ENCODE peak calls at places on chromosomes 2 and 18, in nine cellular contexts. Y, G, P, S, T, J, O, Q and B are unnamed samples. For H3K4me1, the result is how much of the 10 kb centered on the place peaks cover.

GRCh38 chr2:3780477-3781402 is 77.4 kb downstream of the DCDC2C start:
- DNase-seq in O (peak), S (no peak), G (peak), T (peak), Y (peak), Q (no peak), P (peak), J (peak), B (peak)

GRCh38 chr2:120422761-120423160 is 76.8 kb downstream of the INHBB start:
- DNase-seq in Y (no peak), O (no peak), S (no peak), P (no peak), J (peak), Q (no peak), T (no peak), G (no peak), B (peak)

GRCh38 chr2:163122257-163122656 is 283.7 kb upstream of the KCNH7 start:
- DNase-seq in O (no peak), T (no peak), S (no peak), G (no peak), Q (no peak), P (no peak), Y (no peak), J (no peak), B (no peak)

GRCh38 chr2:8159966-8160603 is 521.8 kb upstream of the ID2 start:
- DNase-seq in S (no peak), Q (no peak), O (no peak), J (no peak), Y (no peak), T (no peak), P (no peak), G (no peak), B (no peak)

GRCh38 chr18:57928466-57928865 is 115.6 kb upstream of the NEDD4L start:
- DNase-seq in J (no peak), Y (no peak), S (no peak), G (no peak), T (no peak), O (no peak), P (no peak), Q (no peak), B (no peak)

GRCh38 chr2:106797494-106797893 is 88.5 kb downstream of the ST6GAL2 start:
- DNase-seq in O (no peak), S (no peak), G (no peak), P (no peak), Y (no peak), J (no peak), T (no peak), Q (no peak), B (no peak)

GRCh38 chr2:216776076-216776726 is 80.9 kb upstream of the IGFBP5 start:
- DNase-seq in J (no peak), O (peak), S (no peak), T (no peak), P (no peak), G (no peak), Q (no peak), Y (no peak), B (no peak)

GRCh38 chr2:43041661-43042360 is 184.6 kb downstream of the ZFP36L2 start:
- DNase-seq in S (peak), G (peak), Y (no peak), Q (peak), T (no peak), J (peak), P (no peak), O (peak), B (peak)

GRCh38 chr2:83282067-83282795 is 1176.8 kb downstream of the SUCLG1 start:
- DNase-seq in P (no peak), S (no peak), G (no peak), J (no peak), Q (no peak), T (no peak), O (no peak), Y (no peak), B (no peak)

GRCh38 chr2:130736487-130736886 is 7.6 kb downstream of the GPR148 start:
- DNase-seq in Y (no peak), O (no peak), S (no peak), T (peak), Q (no peak), J (no peak), G (no peak), P (no peak), B (no peak)

GRCh38 chr18:55003695-55004094 is 44.4 kb upstream of the CCDC68 start:
- DNase-seq in Y (no peak), P (no peak), G (no peak), Q (no peak), T (no peak), J (no peak), S (no peak), O (no peak), B (no peak)

GRCh38 chr18:7273301-7273911 is 42.5 kb downstream of the LRRC30 start:
- DNase-seq in S (no peak), P (no peak), Q (peak), G (peak), Y (no peak), T (peak), J (peak), O (peak), B (peak)

GRCh38 chr2:97706708-97707345 is 6.5 kb upstream of the ZAP70 start:
- DNase-seq in J (peak), Y (no peak), Q (no peak), T (no peak), O (no peak), P (no peak), S (no peak), G (peak), B (no peak)

GRCh38 chr18:31429623-31430022 is 17.9 kb upstream of the DSG3 start:
- DNase-seq in G (no peak), J (no peak), T (no peak), S (no peak), P (no peak), Y (no peak), Q (no peak), O (no peak), B (no peak)

GRCh38 chr2:15826273-15826717 is 114.1 kb upstream of the MYCN start:
- DNase-seq in P (no peak), Q (no peak), O (no peak), J (no peak), G (no peak), S (no peak), T (no peak), Y (no peak), B (no peak)

GRCh38 chr2:15827001-15827400 is 113.3 kb upstream of the MYCN start:
- DNase-seq in S (no peak), G (no peak), O (no peak), Y (no peak), J (no peak), T (no peak), Q (no peak), P (no peak), B (no peak)

GRCh38 chr2:15829985-15830384 is 110.4 kb upstream of the MYCN start:
- DNase-seq in T (no peak), Y (no peak), J (no peak), Q (no peak), O (no peak), P (no peak), S (no peak), G (no peak), B (peak)

GRCh38 chr2:15829091-15829801 is 111.1 kb upstream of the MYCN start:
- DNase-seq in Y (no peak), P (no peak), J (no peak), Q (no peak), G (no peak), O (no peak), S (no peak), T (no peak), B (no peak)

DNA sequence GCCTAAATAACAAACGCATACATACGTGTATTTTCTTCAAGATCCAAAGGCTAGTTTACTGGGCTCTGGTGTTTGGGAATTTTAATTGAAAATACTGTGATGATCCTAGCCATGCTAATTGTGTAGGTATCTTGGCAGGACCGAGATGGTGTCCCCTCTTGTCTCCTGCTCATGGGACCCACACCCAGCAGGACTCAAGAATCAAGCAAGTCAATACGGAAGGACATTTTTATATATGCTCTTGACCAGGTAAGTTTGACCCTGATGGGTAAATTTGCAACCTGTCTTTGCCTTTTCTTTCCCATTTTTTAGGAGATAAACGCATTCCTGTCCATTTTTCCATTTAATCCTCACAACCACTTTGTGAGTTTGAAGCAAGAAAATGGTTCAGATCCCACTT is 111.8 kb upstream of the MYCN start:
- DNase-seq in Y (no peak), Q (no peak), G (no peak), T (no peak), J (no peak), P (no peak), S (no peak), O (no peak), B (no peak)
- H3K4me1 ChIP-seq in Y (under half), Q (under half), G (under half), T (under half), J (under half), P (under half), S (under half), O (under half), B (under half)

GRCh38 chr2:218859556-218859993 is at the start of gene WNT6:
- DNase-seq in T (no peak), Q (peak), J (peak), G (peak), S (no peak), P (no peak), O (no peak), Y (no peak), B (no peak)

GRCh38 chr2:218858671-218859555 is 692 bp upstream of the WNT6 start:
- DNase-seq in P (no peak), S (no peak), G (peak), J (peak), O (no peak), Y (no peak), Q (no peak), T (no peak), B (peak)

GRCh38 chr2:218860950-218861381 is 1.4 kb downstream of the WNT6 start:
- DNase-seq in J (peak), Q (peak), T (peak), S (peak), G (peak), Y (no peak), O (peak), P (no peak), B (peak)

GRCh38 chr2:218861645-218862318 is 2.2 kb downstream of the WNT6 start:
- DNase-seq in Y (no peak), P (no peak), J (peak), S (no peak), G (peak), O (no peak), T (no peak), Q (no peak), B (peak)

DNA sequence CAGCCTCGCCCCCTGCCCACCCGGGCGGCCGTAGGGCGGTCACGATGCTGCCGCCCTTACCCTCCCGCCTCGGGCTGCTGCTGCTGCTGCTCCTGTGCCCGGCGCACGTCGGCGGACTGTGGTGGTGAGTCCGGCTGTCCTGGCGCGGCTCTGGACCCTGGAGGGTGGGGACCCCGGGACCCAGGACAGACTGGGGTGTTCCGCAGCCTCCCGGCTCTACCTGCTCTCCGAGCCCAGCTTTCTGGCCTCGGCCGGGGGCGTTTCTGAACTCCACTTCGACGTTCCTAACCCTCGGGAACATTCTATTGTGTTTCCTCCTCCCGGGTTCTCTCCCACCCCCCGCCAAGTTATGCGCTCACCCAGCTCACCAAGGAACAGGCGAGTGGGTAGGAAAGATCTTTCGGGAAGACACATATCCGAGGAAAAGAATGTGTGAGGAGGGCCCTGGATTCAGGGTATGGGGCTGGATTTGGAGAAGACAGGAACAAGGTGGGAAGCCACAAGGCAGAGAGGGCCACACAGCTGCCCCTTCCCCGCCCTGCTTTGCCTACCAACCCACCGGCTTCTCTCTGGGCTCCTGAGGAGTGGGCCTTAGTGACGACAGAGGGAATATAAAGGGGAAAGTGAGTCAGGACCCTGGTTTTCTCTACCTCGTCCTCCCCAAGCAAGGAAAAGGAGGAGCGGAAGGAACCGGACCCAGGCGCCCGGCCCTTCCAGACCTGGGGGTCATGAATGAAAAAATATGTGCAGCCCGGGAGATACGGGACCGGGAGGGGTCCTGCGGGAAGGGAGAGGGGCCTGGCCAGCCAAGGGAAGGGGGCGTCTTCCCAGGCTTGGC is 608 bp downstream of the WNT6 start:
- DNase-seq in Q (no peak), P (no peak), S (no peak), J (peak), O (no peak), T (no peak), G (peak), Y (no peak), B (peak)
- H3K4me3 ChIP-seq in Q (no peak), P (no peak), S (no peak), J (peak), O (peak), T (peak), G (peak), Y (no peak), B (peak)

DNA sequence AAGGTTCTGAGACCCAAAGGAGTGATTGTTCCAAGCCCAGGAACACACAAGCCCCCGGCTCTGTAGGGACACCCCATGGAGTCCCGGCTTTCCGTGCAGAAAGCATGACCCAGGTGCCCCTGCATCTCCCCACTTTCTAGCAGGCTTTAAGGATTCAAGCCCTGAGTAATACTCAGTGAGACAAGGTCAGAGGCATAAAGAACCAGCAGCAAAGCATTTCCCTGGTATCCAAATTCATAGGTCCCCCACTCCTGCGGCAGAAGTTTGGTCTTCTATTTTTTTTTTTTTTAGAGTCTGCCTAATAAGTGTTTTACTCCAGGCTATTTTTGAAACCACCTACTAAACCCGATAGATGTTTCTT is 16.3 kb downstream of the TSHZ1 start:
- DNase-seq in G (no peak), Y (no peak), T (no peak), S (no peak), Q (no peak), O (no peak), J (no peak), P (no peak), B (no peak)
- H3K4me1 ChIP-seq in G (half or more), Y (under half), T (under half), S (under half), Q (under half), O (under half), J (under half), P (under half), B (half or more)

DNA sequence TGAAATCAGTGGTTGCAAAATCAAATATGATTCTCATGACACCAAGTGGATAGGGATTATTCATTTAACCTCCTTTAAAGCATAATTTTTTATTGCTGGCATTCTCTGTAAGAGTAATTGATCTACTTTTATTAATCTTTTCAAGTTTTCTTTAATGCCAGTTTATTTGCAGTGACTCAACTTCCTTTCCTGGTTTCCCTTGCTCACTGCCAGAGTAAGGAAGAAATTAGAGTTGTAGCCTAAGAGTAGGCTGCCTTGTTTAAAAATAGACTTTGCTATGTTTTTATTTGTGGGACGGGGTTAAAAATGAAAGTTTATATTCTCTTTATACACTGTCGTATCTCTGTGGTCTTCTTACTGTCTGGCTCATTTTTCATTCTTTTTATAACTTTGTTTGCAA is 148.6 kb downstream of the WDR7 start:
- DNase-seq in S (no peak), T (no peak), O (no peak), G (no peak), P (no peak), Y (no peak), Q (no peak), J (no peak), B (no peak)
- H3K4me3 ChIP-seq in S (no peak), T (no peak), O (no peak), G (no peak), P (no peak), Y (no peak), Q (no peak), J (no peak), B (no peak)

DNA sequence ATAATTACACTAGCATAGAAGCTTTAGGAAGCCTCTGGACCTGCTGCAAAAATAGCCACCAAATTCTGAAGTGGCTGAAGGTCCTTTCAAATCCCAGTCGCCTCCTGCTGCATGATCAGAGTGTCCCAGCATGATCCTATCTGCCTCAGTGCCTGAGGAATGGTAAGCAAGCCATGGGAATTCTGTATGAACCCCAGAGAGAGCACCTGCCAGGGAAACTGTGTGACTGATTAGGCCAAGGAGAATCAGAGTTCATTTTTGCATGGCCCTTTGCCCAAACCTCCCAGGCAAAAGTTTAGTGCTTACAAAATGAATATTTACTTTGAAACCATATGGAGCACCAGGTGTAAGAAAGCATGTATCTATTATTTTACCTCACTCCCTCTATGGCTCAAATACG is 221.4 kb downstream of the ARL4C start:
- DNase-seq in Q (no peak), Y (no peak), J (no peak), G (no peak), T (no peak), S (no peak), O (no peak), P (no peak), B (no peak)
- H3K4me1 ChIP-seq in Q (under half), Y (half or more), J (under half), G (under half), T (under half), S (under half), O (under half), P (half or more), B (under half)

GRCh38 chr2:71453404-71454220 is at the start of gene DYSF:
- DNase-seq in J (peak), O (no peak), S (peak), Q (peak), G (peak), P (no peak), T (peak), Y (no peak), B (peak)

GRCh38 chr2:71455011-71455740 is 1.8 kb downstream of the DYSF start:
- DNase-seq in T (no peak), Q (no peak), P (no peak), Y (no peak), G (no peak), S (no peak), O (no peak), J (no peak), B (peak)

GRCh38 chr2:71455741-71456569 is 2.6 kb downstream of the DYSF start:
- DNase-seq in S (no peak), Y (no peak), G (no peak), T (no peak), O (no peak), Q (no peak), P (no peak), J (no peak), B (no peak)

GRCh38 chr2:71452565-71452964 is 796 bp upstream of the DYSF start:
- DNase-seq in G (peak), P (no peak), Q (no peak), S (no peak), J (no peak), T (peak), O (no peak), Y (no peak), B (peak)

DNA sequence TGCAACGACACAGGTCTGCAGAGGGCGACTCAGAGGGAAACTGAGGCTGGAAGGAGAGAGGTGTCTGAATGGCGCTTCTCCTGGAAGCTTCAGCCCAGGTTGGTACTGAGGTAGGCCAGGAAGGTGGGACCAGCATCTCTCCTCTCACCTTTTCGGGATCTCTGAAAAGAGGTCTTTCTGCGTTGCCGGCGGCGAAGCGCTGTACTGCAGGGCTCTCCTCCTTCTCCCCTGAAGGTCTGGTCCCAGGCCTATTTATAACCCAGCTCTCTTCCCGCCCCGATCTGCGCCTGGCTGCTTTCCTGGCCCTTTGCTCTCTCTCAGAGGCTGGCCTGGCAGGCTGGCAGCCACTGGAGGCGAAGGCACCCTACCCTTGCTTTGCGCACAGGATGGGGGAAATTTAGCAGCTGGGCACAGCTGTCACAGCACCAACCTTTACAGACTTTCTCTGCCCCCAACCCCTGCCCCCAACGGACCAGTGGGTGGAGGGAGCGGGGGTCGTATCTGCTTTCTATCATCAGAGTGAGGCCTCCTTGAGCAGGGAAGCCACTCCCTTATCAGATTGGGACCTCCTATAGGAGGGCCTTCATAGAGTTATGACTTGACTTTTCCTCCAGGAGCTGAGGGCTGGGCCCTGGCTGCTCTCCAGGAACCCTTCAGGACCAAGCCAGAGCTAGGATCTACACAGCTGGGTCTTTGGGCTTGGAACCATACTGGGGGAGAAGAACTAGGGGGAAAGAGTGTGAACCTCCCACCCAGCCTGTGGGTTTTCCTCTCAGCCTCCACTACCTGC is 1.1 kb downstream of the DYSF start:
- DNase-seq in J (no peak), S (no peak), Q (no peak), P (no peak), O (no peak), T (peak), G (peak), Y (no peak), B (peak)
- H3K4me3 ChIP-seq in J (peak), S (peak), Q (peak), P (no peak), O (peak), T (peak), G (peak), Y (peak), B (peak)

GRCh38 chr18:12747530-12748315 is 44.9 kb downstream of the PSMG2 start:
- DNase-seq in G (no peak), T (no peak), O (no peak), Y (no peak), J (no peak), S (no peak), Q (no peak), P (no peak), B (no peak)
- H3K4me1 ChIP-seq in G (under half), T (under half), O (under half), Y (under half), J (under half), S (under half), Q (under half), P (under half), B (under half)